ENCODE peak calls at places on chromosomes 11 and 22, in four cellular contexts. One of them, this sample, is unnamed.

GRCh38 chr11:9047986-9048522 is 43.3 kb downstream of the SCUBE2 start:
- DNase-seq in transverse colon: no peak
- DNase-seq in K562: no peak
- DNase-seq in ovary: no peak
- DNase-seq in this sample: no peak

GRCh38 chr22:46525681-46526483 is 11.5 kb downstream of the CELSR1 start:
- DNase-seq in transverse colon: no peak
- DNase-seq in K562: no peak
- DNase-seq in ovary: no peak
- DNase-seq in this sample: no peak

GRCh38 chr11:124179311-124179710 is 3.8 kb upstream of the OR10D3 start:
- DNase-seq in transverse colon: no peak
- DNase-seq in K562: no peak
- DNase-seq in ovary: no peak
- DNase-seq in this sample: no peak

GRCh38 chr22:24106385-24107381 is 74.6 kb upstream of the SUSD2 start:
- DNase-seq in transverse colon: peak; percentile 28
- DNase-seq in K562: no peak
- DNase-seq in ovary: no peak
- DNase-seq in this sample: no peak

GRCh38 chr11:88886796-88887195 is 179.0 kb downstream of the GRM5 start:
- DNase-seq in transverse colon: peak; percentile 11
- DNase-seq in K562: peak; percentile 27
- DNase-seq in ovary: no peak
- DNase-seq in this sample: peak; percentile 0

GRCh38 chr11:21511835-21512440 is 680.9 kb upstream of the ANO5 start:
- DNase-seq in transverse colon: peak; percentile 28
- DNase-seq in K562: peak; percentile 44
- DNase-seq in ovary: no peak
- DNase-seq in this sample: peak; percentile 15

GRCh38 chr11:83456075-83456474 is 169.9 kb upstream of the CCDC90B start:
- DNase-seq in transverse colon: no peak
- DNase-seq in K562: no peak
- DNase-seq in ovary: no peak
- DNase-seq in this sample: no peak

GRCh38 chr22:44281706-44282637 is 30.8 kb downstream of the SHISAL1 start:
- DNase-seq in transverse colon: no peak
- DNase-seq in K562: no peak
- DNase-seq in ovary: no peak
- DNase-seq in this sample: no peak

GRCh38 chr11:117182551-117182935 is 4.0 kb downstream of the SIDT2 start:
- DNase-seq in transverse colon: no peak
- DNase-seq in K562: no peak
- DNase-seq in ovary: peak; percentile 26
- DNase-seq in this sample: no peak

GRCh38 chr11:111983187-111983986 is 41.8 kb upstream of the DLAT start:
- DNase-seq in transverse colon: peak; percentile 79
- DNase-seq in K562: peak; percentile 78
- DNase-seq in ovary: no peak
- DNase-seq in this sample: no peak

GRCh38 chr11:34583818-34584217 is 37.1 kb upstream of the EHF start:
- DNase-seq in transverse colon: no peak
- DNase-seq in K562: no peak
- DNase-seq in ovary: no peak
- DNase-seq in this sample: no peak

GRCh38 chr22:27252282-27253049 is 549.1 kb downstream of the MN1 start:
- DNase-seq in transverse colon: no peak
- DNase-seq in K562: no peak
- DNase-seq in ovary: no peak
- DNase-seq in this sample: peak; percentile 51

GRCh38 chr11:44621784-44622183 is 56.3 kb downstream of the CD82 start:
- DNase-seq in transverse colon: no peak
- DNase-seq in K562: no peak
- DNase-seq in ovary: no peak
- DNase-seq in this sample: no peak

GRCh38 chr11:67434395-67434881 is 3.0 kb downstream of the PTPRCAP start:
- DNase-seq in transverse colon: no peak
- DNase-seq in K562: no peak
- DNase-seq in ovary: no peak
- DNase-seq in this sample: no peak

GRCh38 chr11:94224078-94224477 is 80.3 kb upstream of the IZUMO1R start:
- DNase-seq in transverse colon: no peak
- DNase-seq in K562: no peak
- DNase-seq in ovary: no peak
- DNase-seq in this sample: no peak

GRCh38 chr11:128324531-128325141 is 262.7 kb downstream of the ETS1 start:
- DNase-seq in transverse colon: peak; percentile 43
- DNase-seq in K562: no peak
- DNase-seq in ovary: no peak
- DNase-seq in this sample: no peak

GRCh38 chr11:131195801-131196517 is 174.5 kb upstream of the NTM start:
- DNase-seq in transverse colon: peak; percentile 61
- DNase-seq in K562: no peak
- DNase-seq in ovary: peak; percentile 61
- DNase-seq in this sample: no peak

GRCh38 chr11:64644348-64645242 is 53.6 kb downstream of the SLC22A12 start:
- DNase-seq in transverse colon: no peak
- DNase-seq in K562: no peak
- DNase-seq in ovary: no peak
- DNase-seq in this sample: no peak

DNA sequence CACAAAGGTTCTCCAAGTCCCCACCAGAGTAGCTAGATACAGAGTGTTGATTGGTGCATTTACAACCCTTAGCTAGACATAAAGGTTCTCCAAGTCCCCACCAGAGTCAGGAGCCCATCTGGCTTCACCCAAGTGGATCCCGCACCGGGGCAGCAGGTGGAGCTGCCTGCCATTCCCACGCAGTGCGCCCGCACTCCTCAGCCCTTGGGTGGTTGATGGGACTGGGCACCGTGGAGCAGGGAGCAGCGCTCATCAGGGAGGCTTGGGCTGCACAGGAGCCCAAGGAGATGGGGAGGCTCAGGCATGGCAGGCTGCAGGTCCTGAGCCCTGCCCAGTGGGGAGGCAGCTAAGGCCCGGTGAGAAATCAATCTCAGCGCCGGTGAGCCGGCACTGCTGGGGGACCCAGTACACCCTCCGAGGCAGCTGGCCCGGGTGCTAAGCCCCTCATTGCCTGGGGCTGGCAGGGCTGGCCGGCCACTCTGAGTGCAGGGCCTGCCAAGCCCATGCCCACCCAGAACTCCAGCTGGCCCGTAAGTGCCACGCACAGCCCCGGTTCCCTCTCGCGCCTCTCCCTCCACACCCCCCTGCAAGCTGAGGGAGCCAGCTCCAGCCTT is 404.1 kb downstream of the METTL15 start:
- DNase-seq in transverse colon: no peak
- DNase-seq in K562: no peak
- DNase-seq in ovary: no peak
- DNase-seq in this sample: no peak
- TF ChIP-seq POLR2A in transverse colon: no peak
- TF ChIP-seq POLR2A in K562: no peak
- TF ChIP-seq POLR2A in ovary: no peak
- TF ChIP-seq POLR2A in this sample: no peak

DNA sequence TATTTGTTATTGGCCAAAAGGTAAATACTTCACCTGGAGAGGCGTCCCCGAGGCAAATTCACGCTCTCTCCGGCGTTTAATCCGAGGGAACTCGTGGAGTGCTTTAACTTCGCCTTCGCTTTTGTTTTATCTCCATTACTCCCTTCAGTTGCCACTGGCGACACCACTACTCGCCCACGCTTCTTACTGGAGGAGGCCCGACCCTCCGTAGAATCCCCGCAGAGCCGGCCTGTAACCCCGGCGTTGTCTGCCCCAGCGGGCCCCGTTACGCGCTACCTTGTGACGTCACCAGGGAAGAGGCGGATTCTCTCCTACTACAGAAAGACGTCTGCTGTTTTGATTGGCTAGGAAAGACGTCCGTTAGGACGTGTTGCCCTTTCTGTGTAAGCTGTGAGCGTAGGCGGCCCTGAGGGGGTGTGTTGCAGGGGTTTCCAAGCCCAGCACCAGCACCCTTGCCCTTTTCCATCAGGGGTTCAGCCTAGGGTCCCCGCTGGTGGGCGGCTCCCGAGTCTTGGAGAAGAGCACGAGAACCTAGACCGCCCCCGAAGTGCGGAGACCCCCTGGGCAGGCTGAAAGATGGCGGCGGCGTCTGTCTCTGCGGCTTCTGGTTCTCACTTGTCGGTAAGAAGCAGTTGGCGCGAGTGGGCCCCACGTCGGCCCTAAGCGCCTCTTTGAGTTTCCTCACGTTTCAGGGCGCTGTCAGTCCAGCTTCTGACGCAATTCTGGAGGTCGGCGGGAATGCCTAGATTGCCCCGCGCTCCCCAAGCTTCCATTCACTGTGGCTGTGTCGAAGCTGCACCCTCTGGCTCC is at the start of gene CEP57:
- DNase-seq in transverse colon: peak; percentile 97
- DNase-seq in K562: peak; percentile 99
- DNase-seq in ovary: peak; percentile 92
- DNase-seq in this sample: peak; percentile 49
- TF ChIP-seq POLR2A in transverse colon: peak; percentile 55
- TF ChIP-seq POLR2A in K562: peak; percentile 92
- TF ChIP-seq POLR2A in ovary: peak; percentile 73
- TF ChIP-seq POLR2A in this sample: peak; percentile 24

GRCh38 chr22:49998718-49999062 is 13.9 kb downstream of the IL17REL start:
- DNase-seq in transverse colon: no peak
- DNase-seq in K562: no peak
- DNase-seq in ovary: peak; percentile 25
- DNase-seq in this sample: no peak

GRCh38 chr22:49996532-49997220 is 15.9 kb downstream of the IL17REL start:
- DNase-seq in transverse colon: peak; percentile 11
- DNase-seq in K562: no peak
- DNase-seq in ovary: no peak
- DNase-seq in this sample: no peak

GRCh38 chr22:49997221-49997599 is 15.4 kb downstream of the IL17REL start:
- DNase-seq in transverse colon: peak; percentile 82
- DNase-seq in K562: no peak
- DNase-seq in ovary: peak; percentile 33
- DNase-seq in this sample: no peak

GRCh38 chr22:49999063-49999900 is 13.3 kb downstream of the IL17REL start:
- DNase-seq in transverse colon: peak; percentile 37
- DNase-seq in K562: peak; percentile 60
- DNase-seq in ovary: peak; percentile 40
- DNase-seq in this sample: no peak

GRCh38 chr22:49997932-49998717 is 14.4 kb downstream of the IL17REL start:
- DNase-seq in transverse colon: no peak
- DNase-seq in K562: no peak
- DNase-seq in ovary: peak; percentile 32
- DNase-seq in this sample: no peak
- TF ChIP-seq POLR2A in transverse colon: no peak
- TF ChIP-seq POLR2A in K562: no peak
- TF ChIP-seq POLR2A in ovary: no peak
- TF ChIP-seq POLR2A in this sample: no peak

GRCh38 chr22:21651521-21652009 is 9.5 kb downstream of the SDF2L1 start:
- DNase-seq in transverse colon: no peak
- DNase-seq in K562: no peak
- DNase-seq in ovary: no peak
- DNase-seq in this sample: no peak

GRCh38 chr22:21652547-21653545 is 10.7 kb downstream of the SDF2L1 start:
- DNase-seq in transverse colon: no peak
- DNase-seq in K562: peak; percentile 70
- DNase-seq in ovary: no peak
- DNase-seq in this sample: no peak

GRCh38 chr22:21650280-21650679 is 8.2 kb downstream of the SDF2L1 start:
- DNase-seq in transverse colon: no peak
- DNase-seq in K562: peak; percentile 54
- DNase-seq in ovary: no peak
- DNase-seq in this sample: no peak

GRCh38 chr22:21650823-21651520 is 8.9 kb downstream of the SDF2L1 start:
- DNase-seq in transverse colon: no peak
- DNase-seq in K562: peak; percentile 80
- DNase-seq in ovary: no peak
- DNase-seq in this sample: no peak

DNA sequence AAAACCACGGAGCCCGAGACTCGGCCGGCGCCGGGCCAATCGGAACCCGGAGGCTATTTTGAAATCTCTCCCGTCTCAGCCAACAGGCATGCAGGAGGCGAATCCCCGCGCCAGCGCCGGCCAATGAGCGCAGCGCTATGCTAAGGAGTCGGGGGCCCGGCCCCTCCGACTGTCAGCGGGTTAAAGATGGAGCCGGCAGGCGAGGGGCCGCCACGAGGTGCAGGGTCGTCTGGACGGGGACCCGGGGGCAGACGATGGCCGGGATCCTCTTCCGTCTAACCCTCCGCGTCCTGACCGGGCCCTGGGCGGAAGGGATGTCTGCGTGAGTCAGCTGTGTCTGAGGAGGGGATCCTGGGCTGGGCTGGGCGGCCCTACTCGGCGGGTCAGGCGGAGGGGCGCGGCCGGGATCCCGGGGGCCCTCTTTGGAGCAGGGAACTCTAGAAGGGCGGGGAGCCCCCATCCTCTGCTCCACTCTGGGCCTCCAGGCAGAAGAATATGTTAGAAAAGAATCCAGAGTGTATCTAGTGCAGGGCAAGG is 10.0 kb downstream of the SDF2L1 start:
- DNase-seq in transverse colon: peak; percentile 86
- DNase-seq in K562: peak; percentile 100
- DNase-seq in ovary: peak; percentile 90
- DNase-seq in this sample: peak; percentile 90
- TF ChIP-seq POLR2A in transverse colon: no peak
- TF ChIP-seq POLR2A in K562: no peak
- TF ChIP-seq POLR2A in ovary: no peak
- TF ChIP-seq POLR2A in this sample: peak; percentile 57

GRCh38 chr11:86302092-86302793 is at the start of gene HIKESHI:
- DNase-seq in transverse colon: peak; percentile 100
- DNase-seq in K562: peak; percentile 99
- DNase-seq in ovary: peak; percentile 100
- DNase-seq in this sample: peak; percentile 80
- TF ChIP-seq POLR2A in transverse colon: peak; percentile 64
- TF ChIP-seq POLR2A in K562: peak; percentile 92
- TF ChIP-seq POLR2A in ovary: peak; percentile 42
- TF ChIP-seq POLR2A in this sample: peak; percentile 58

GRCh38 chr11:104992781-104993180 is 24.4 kb upstream of the CASP4 start:
- DNase-seq in transverse colon: no peak
- DNase-seq in K562: no peak
- DNase-seq in ovary: no peak
- DNase-seq in this sample: no peak
- TF ChIP-seq POLR2A in transverse colon: no peak
- TF ChIP-seq POLR2A in K562: no peak
- TF ChIP-seq POLR2A in ovary: no peak
- TF ChIP-seq POLR2A in this sample: no peak

This sample was measured in H54.